ENCODE peak calls at places on chromosomes 7 and 10, in eight cellular contexts. J is NCI-H1092, G is astrocyte of the hippocampus, M is iris pigment epithelial cell, B is RKO, U is glutamatergic neuron, D is lower lobe of right lung, X is fibroblast of mammary gland. I is an unnamed sample.

GRCh38 chr10:89535185-89536012 is at the start of gene SLC16A12:
- DNase-seq in J (no peak), G (peak), M (peak), B (no peak), U (peak), D (peak), X (no peak), I (no peak)

GRCh38 chr7:55887786-55888185 is 530 bp downstream of the ZNF713 start:
- DNase-seq in J (peak), G (no peak), M (no peak), B (no peak), U (no peak), D (no peak), X (no peak), I (peak)

GRCh38 chr10:119247550-119247894 is 40.2 kb downstream of the GRK5 start:
- DNase-seq in J (no peak), G (no peak), M (no peak), B (no peak), U (no peak), D (no peak), X (no peak), I (peak)

GRCh38 chr7:83439021-83439420 is 209.9 kb downstream of the SEMA3E start:
- DNase-seq in J (no peak), G (peak), M (no peak), B (no peak), U (no peak), D (no peak), X (no peak), I (no peak)

GRCh38 chr10:114491419-114491818 is 87.1 kb upstream of the AFAP1L2 start:
- DNase-seq in J (no peak), G (no peak), M (no peak), B (no peak), U (no peak), D (no peak), X (peak), I (no peak)

GRCh38 chr10:6919077-6919476 is 339.0 kb upstream of the PRKCQ start:
- DNase-seq in J (no peak), G (no peak), M (no peak), B (no peak), U (no peak), D (no peak), X (no peak), I (no peak)

GRCh38 chr7:101200862-101201599 is at the start of gene MOGAT3:
- DNase-seq in J (no peak), G (no peak), M (no peak), B (no peak), U (no peak), D (no peak), X (no peak), I (no peak)

GRCh38 chr7:90425376-90425775 is 22.1 kb downstream of the CLDN12 start:
- DNase-seq in J (no peak), G (no peak), M (peak), B (no peak), U (no peak), D (no peak), X (peak), I (no peak)

GRCh38 chr7:42237162-42237821 is at the start of gene GLI3:
- DNase-seq in J (no peak), G (peak), M (peak), B (no peak), U (peak), D (peak), X (peak), I (peak)

GRCh38 chr10:14009315-14010082 is 321.2 kb downstream of the FRMD4A start:
- DNase-seq in J (no peak), G (peak), M (peak), B (no peak), U (no peak), D (no peak), X (peak), I (peak)

GRCh38 chr10:131874991-131875451 is 25.8 kb upstream of the PPP2R2D start:
- DNase-seq in J (peak), G (peak), M (peak), B (peak), U (peak), D (peak), X (peak), I (peak)

GRCh38 chr7:95950698-95951097 is 178.3 kb downstream of the DYNC1I1 start:
- DNase-seq in J (no peak), G (no peak), M (peak), B (peak), U (no peak), D (no peak), X (peak), I (no peak)

GRCh38 chr10:60208676-60209269 is 180.9 kb downstream of the ANK3 start:
- DNase-seq in J (peak), G (peak), M (peak), B (peak), U (no peak), D (no peak), X (peak), I (peak)

GRCh38 chr10:52486840-52487611 is 172.9 kb downstream of the DKK1 start:
- DNase-seq in J (no peak), G (peak), M (peak), B (peak), U (no peak), D (no peak), X (peak), I (no peak)

GRCh38 chr7:93558705-93559614 is 15.6 kb downstream of the CALCR start:
- DNase-seq in J (no peak), G (peak), M (peak), B (no peak), U (no peak), D (no peak), X (no peak), I (peak)

GRCh38 chr7:190196-190595 is 2.2 kb upstream of the FAM20C start:
- DNase-seq in J (no peak), G (no peak), M (no peak), B (no peak), U (no peak), D (no peak), X (no peak), I (no peak)

GRCh38 chr7:121954803-121955202 is 81.8 kb downstream of the PTPRZ1 start:
- DNase-seq in J (no peak), G (peak), M (peak), B (peak), U (no peak), D (no peak), X (peak), I (no peak)

GRCh38 chr10:12592967-12593366 is 243.6 kb downstream of the CAMK1D start:
- DNase-seq in J (no peak), G (no peak), M (no peak), B (no peak), U (no peak), D (no peak), X (no peak), I (no peak)

GRCh38 chr10:30027057-30028005 is 32.1 kb downstream of the JCAD start:
- DNase-seq in J (no peak), G (no peak), M (peak), B (no peak), U (no peak), D (peak), X (no peak), I (peak)

GRCh38 chr7:155373359-155374273 is 75.9 kb downstream of the INSIG1 start:
- DNase-seq in J (no peak), G (peak), M (no peak), B (no peak), U (no peak), D (no peak), X (no peak), I (no peak)

GRCh38 chr7:17369686-17370426 is 71.4 kb downstream of the AHR start:
- DNase-seq in J (no peak), G (peak), M (peak), B (no peak), U (no peak), D (no peak), X (peak), I (no peak)

GRCh38 chr7:132030883-132031282 is 474.5 kb upstream of the PODXL start:
- DNase-seq in J (no peak), G (no peak), M (no peak), B (no peak), U (no peak), D (no peak), X (no peak), I (no peak)

GRCh38 chr7:45143616-45144015 is 14.0 kb upstream of the RAMP3 start:
- DNase-seq in J (no peak), G (no peak), M (peak), B (peak), U (no peak), D (no peak), X (peak), I (no peak)

GRCh38 chr7:38189256-38189938 is 11.4 kb downstream of the STARD3NL start:
- DNase-seq in J (no peak), G (no peak), M (no peak), B (no peak), U (no peak), D (no peak), X (no peak), I (no peak)

GRCh38 chr10:109992485-109992884 is 15.3 kb upstream of the ADD3 start:
- DNase-seq in J (no peak), G (peak), M (peak), B (no peak), U (no peak), D (no peak), X (peak), I (no peak)

GRCh38 chr7:129282865-129283264 is 58.0 kb downstream of the AHCYL2 start:
- DNase-seq in J (no peak), G (no peak), M (no peak), B (no peak), U (no peak), D (no peak), X (no peak), I (no peak)

GRCh38 chr10:96292971-96293909 is 11.0 kb upstream of the DNTT start:
- DNase-seq in J (no peak), G (peak), M (peak), B (peak), U (no peak), D (no peak), X (peak), I (peak)

GRCh38 chr10:103153302-103153759 is 39.7 kb downstream of the NT5C2 start:
- DNase-seq in J (no peak), G (peak), M (peak), B (no peak), U (no peak), D (no peak), X (peak), I (no peak)

GRCh38 chr10:68332259-68333057 is at the start of gene PBLD:
- DNase-seq in J (peak), G (peak), M (peak), B (peak), U (peak), D (peak), X (peak), I (peak)

GRCh38 chr7:51467384-51468017 is 150.9 kb upstream of the COBL start:
- DNase-seq in J (no peak), G (no peak), M (no peak), B (no peak), U (no peak), D (no peak), X (no peak), I (no peak)

GRCh38 chr7:25167262-25167843 is 42.3 kb upstream of the CYCS start:
- DNase-seq in J (no peak), G (no peak), M (no peak), B (no peak), U (no peak), D (no peak), X (no peak), I (peak)

GRCh38 chr10:114526112-114526496 is 121.8 kb upstream of the AFAP1L2 start:
- DNase-seq in J (no peak), G (peak), M (peak), B (no peak), U (no peak), D (no peak), X (peak), I (no peak)

GRCh38 chr7:20722941-20723340 is 63.7 kb downstream of the SP8 start:
- DNase-seq in J (no peak), G (no peak), M (no peak), B (no peak), U (no peak), D (no peak), X (no peak), I (no peak)

GRCh38 chr7:2978403-2978802 is 65.3 kb downstream of the CARD11 start:
- DNase-seq in J (no peak), G (peak), M (peak), B (no peak), U (no peak), D (peak), X (no peak), I (no peak)

GRCh38 chr10:88156341-88156740 is 292.9 kb downstream of the PTEN start:
- DNase-seq in J (no peak), G (no peak), M (peak), B (no peak), U (no peak), D (no peak), X (peak), I (no peak)

GRCh38 chr10:111856631-111857030 is 326.9 kb downstream of the GPAM start:
- DNase-seq in J (no peak), G (peak), M (no peak), B (no peak), U (no peak), D (no peak), X (peak), I (no peak)

GRCh38 chr10:30579554-30579953 is 50.0 kb downstream of the LYZL2 start:
- DNase-seq in J (no peak), G (no peak), M (no peak), B (no peak), U (no peak), D (no peak), X (no peak), I (no peak)

GRCh38 chr10:63671317-63671937 is 150.2 kb downstream of the REEP3 start:
- DNase-seq in J (peak), G (peak), M (peak), B (no peak), U (no peak), D (no peak), X (peak), I (peak)

GRCh38 chr10:1360581-1361164 is 304.5 kb downstream of the WDR37 start:
- DNase-seq in J (no peak), G (peak), M (peak), B (no peak), U (no peak), D (no peak), X (no peak), I (no peak)